ENCODE peak calls at places on chromosomes 3 and 15, in five cellular contexts. J, Y, V, B and F are unnamed samples.

GRCh38 chr3:15974647-15975046 is 176.9 kb upstream of the ANKRD28 start:
- ATAC-seq in V (no peak), B (peak; percentile 55), Y (no peak), J (no peak), F (no peak)

GRCh38 chr15:80545078-80545477 is 140.9 kb downstream of the ARNT2 start:
- ATAC-seq in B (peak; percentile 55), Y (no peak), V (no peak), J (no peak), F (no peak)

GRCh38 chr3:76369170-76369569 is 583.8 kb upstream of the ZNF717 start:
- ATAC-seq in V (no peak), Y (no peak), J (peak; percentile 29), B (no peak), F (no peak)

GRCh38 chr15:51736069-51736468 is 1.4 kb downstream of the LYSMD2 start:
- ATAC-seq in V (no peak), B (no peak), Y (no peak), J (no peak), F (no peak)

GRCh38 chr3:61483997-61484396 is 77.4 kb upstream of the PTPRG start:
- ATAC-seq in B (no peak), J (no peak), Y (no peak), V (no peak), F (no peak)

GRCh38 chr15:68989876-68990754 is 24.4 kb upstream of the NOX5 start:
- ATAC-seq in V (no peak), B (no peak), J (peak; percentile 35), Y (no peak), F (no peak)

GRCh38 chr15:31358163-31358562 is 31.5 kb downstream of the KLF13 start:
- ATAC-seq in V (no peak), B (no peak), J (no peak), Y (no peak), F (no peak)

GRCh38 chr3:136186330-136186729 is 9.8 kb downstream of the MSL2 start:
- ATAC-seq in B (peak; percentile 89), Y (no peak), V (peak; percentile 48), J (peak; percentile 61), F (no peak)

GRCh38 chr3:136187868-136188267 is 8.3 kb downstream of the MSL2 start:
- ATAC-seq in Y (no peak), J (no peak), V (no peak), B (peak; percentile 59), F (no peak)

GRCh38 chr15:40235201-40235890 is 3.5 kb upstream of the PAK6 start:
- ATAC-seq in B (peak; percentile 46), V (no peak), Y (no peak), J (no peak), F (no peak)

GRCh38 chr15:68289621-68290352 is 12.2 kb downstream of the FEM1B start:
- ATAC-seq in B (no peak), Y (no peak), V (no peak), J (peak; percentile 82), F (no peak)

GRCh38 chr3:141894524-141895176 is 18.2 kb downstream of the ATP1B3 start:
- ATAC-seq in V (peak; percentile 56), Y (no peak), B (no peak), J (peak; percentile 55), F (peak; percentile 50)

GRCh38 chr3:114418107-114418506 is 124.3 kb downstream of the TIGIT start:
- ATAC-seq in J (no peak), V (no peak), Y (no peak), B (no peak), F (no peak)

GRCh38 chr3:100149713-100150112 is 35.4 kb upstream of the FILIP1L start:
- ATAC-seq in J (peak; percentile 38), Y (no peak), B (no peak), V (no peak), F (no peak)

GRCh38 chr3:11820540-11821041 is 26.1 kb downstream of the TAMM41 start:
- ATAC-seq in Y (no peak), J (no peak), B (peak; percentile 54), V (no peak), F (no peak)

GRCh38 chr15:97966924-97967620 is 6.6 kb downstream of the ARRDC4 start:
- ATAC-seq in B (no peak), V (no peak), J (no peak), Y (no peak), F (no peak)

GRCh38 chr3:164332856-164333802 is 745.2 kb downstream of the SI start:
- ATAC-seq in V (no peak), Y (no peak), B (no peak), J (no peak), F (no peak)

GRCh38 chr3:69319652-69320051 is 66.2 kb downstream of the FRMD4B start:
- ATAC-seq in B (no peak), J (no peak), Y (no peak), V (no peak), F (no peak)

GRCh38 chr15:41483519-41483918 is 10.2 kb upstream of the ITPKA start:
- ATAC-seq in B (no peak), V (no peak), J (no peak), Y (no peak), F (no peak)

GRCh38 chr15:65985387-65985786 is 116.1 kb downstream of the RAB11A start:
- ATAC-seq in B (no peak), V (no peak), J (no peak), Y (no peak), F (no peak)

GRCh38 chr3:171875923-171876412 is 32.8 kb downstream of the TMEM212 start:
- ATAC-seq in V (no peak), J (no peak), B (peak; percentile 61), Y (no peak), F (no peak)

GRCh38 chr3:13193320-13194284 is 120.4 kb upstream of the IQSEC1 start:
- ATAC-seq in J (no peak), B (no peak), Y (no peak), V (no peak), F (no peak)

GRCh38 chr15:33398555-33398954 is 87.8 kb downstream of the RYR3 start:
- ATAC-seq in B (no peak), V (no peak), J (no peak), Y (no peak), F (no peak)

GRCh38 chr15:33125883-33126535 is 68.5 kb downstream of the FMN1 start:
- ATAC-seq in V (no peak), B (peak; percentile 38), Y (no peak), J (no peak), F (no peak)

GRCh38 chr15:36798366-36798765 is 218.9 kb downstream of the CDIN1 start:
- ATAC-seq in Y (no peak), V (no peak), J (no peak), B (no peak), F (no peak)

GRCh38 chr15:89442155-89442554 is 54.2 kb downstream of the RHCG start:
- ATAC-seq in B (no peak), V (no peak), Y (no peak), J (no peak), F (no peak)

GRCh38 chr3:109804697-109805096 is 467.4 kb upstream of the DPPA4 start:
- ATAC-seq in V (no peak), B (no peak), Y (no peak), J (no peak), F (peak; percentile 25)

GRCh38 chr3:147413712-147414325 is 4.7 kb downstream of the ZIC1 start:
- ATAC-seq in B (no peak), Y (no peak), J (no peak), V (no peak), F (no peak)

GRCh38 chr15:55532944-55533343 is 24.9 kb upstream of the DNAAF4 start:
- ATAC-seq in B (no peak), J (no peak), V (no peak), Y (no peak), F (no peak)

GRCh38 chr3:152402698-152403456 is 134.1 kb downstream of the MBNL1 start:
- ATAC-seq in J (peak; percentile 34), Y (no peak), B (peak; percentile 53), V (peak; percentile 44), F (no peak)
- H3K27ac ChIP-seq in J (peak overlapping the region; percentile 80), Y (no peak overlapping the region), B (peak overlapping the region; percentile 63), V (peak overlapping the region; percentile 93), F (peak overlapping the region; percentile 79)

GRCh38 chr3:26652157-26652556 is 29.6 kb downstream of the LRRC3B start:
- ATAC-seq in V (peak; percentile 95), Y (no peak), B (no peak), J (peak; percentile 99), F (peak; percentile 70)

GRCh38 chr3:26647078-26647477 is 24.5 kb downstream of the LRRC3B start:
- ATAC-seq in J (no peak), B (no peak), Y (no peak), V (no peak), F (no peak)
- H3K27ac ChIP-seq in J (no peak overlapping the region), B (no peak overlapping the region), Y (no peak overlapping the region), V (no peak overlapping the region), F (no peak overlapping the region)

DNA sequence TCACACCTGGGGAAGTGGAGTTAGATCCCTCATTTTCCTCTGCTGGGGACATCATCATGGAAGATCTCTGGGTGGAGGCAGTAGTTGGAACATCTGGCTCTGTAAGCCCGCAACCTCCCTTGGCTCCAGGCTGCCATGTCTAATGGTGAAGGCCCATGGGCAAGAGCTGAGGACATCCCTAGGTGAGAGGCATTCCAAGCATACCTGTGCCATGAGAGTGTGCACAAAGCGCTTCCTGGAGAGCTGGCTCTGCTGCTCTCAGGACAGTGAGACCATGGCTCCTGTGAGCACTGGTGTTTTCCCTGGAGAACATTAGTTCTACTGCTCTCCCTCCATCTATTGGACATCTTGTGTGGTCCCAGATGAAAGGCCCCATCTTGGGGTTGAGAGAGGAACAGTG is 7.7 kb downstream of the MAPKAPK3 start:
- ATAC-seq in J (no peak), Y (peak; percentile 85), V (no peak), B (peak; percentile 44), F (no peak)
- H3K27ac ChIP-seq in J (peak overlapping the region; percentile 62), Y (no peak overlapping the region), V (peak overlapping the region; percentile 21), B (no peak overlapping the region), F (no peak overlapping the region)

GRCh38 chr3:177673105-177673804 is 476.0 kb upstream of the TBL1XR1 start:
- ATAC-seq in Y (no peak), J (peak; percentile 79), V (peak; percentile 80), B (peak; percentile 54), F (peak; percentile 65)
- H3K27ac ChIP-seq in Y (no peak overlapping the region), J (no peak overlapping the region), V (no peak overlapping the region), B (no peak overlapping the region), F (peak overlapping the region; percentile 56)

DNA sequence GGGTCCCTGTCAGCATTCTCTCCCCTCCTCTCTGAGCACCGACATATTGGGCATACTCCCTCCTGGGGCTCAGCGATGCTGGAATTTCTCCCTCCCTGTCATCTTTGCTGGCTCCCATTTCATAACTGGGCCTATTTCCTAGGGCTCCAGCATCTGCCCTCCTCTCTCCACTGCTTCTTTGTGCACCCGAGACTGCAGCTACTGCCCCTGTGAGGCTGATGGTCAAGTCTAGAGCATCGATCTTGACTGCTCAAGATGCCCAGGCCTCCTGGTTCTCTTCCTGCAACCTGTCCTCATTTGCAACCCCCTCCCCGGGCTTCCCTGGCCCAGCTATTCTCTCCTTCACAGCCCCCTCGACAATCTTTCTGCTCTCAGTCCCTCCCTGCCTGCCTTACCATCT is 53.5 kb downstream of the WHAMM start:
- ATAC-seq in V (no peak), Y (no peak), J (no peak), B (no peak), F (no peak)
- H3K27ac ChIP-seq in V (no peak overlapping the region), Y (no peak overlapping the region), J (no peak overlapping the region), B (no peak overlapping the region), F (no peak overlapping the region)

DNA sequence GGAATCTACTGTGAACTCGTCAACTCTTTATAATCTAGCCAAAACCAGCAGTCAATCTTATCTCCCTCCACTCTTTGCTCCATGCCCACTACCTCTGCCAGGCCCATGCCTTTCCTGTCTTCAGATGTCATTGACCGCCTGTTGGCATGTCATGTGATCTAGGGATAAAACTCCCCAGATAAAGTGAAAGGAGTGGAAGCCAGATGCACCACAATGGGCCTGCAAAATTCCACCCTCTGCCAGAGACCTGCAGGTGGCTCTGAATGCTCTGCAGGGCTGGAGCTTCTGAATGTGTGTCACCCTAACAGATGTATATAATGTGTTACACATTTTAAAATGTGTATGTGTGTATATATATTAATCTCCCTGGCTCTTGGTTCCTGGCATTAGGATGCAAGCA is 2.3 kb upstream of the CCR3 start:
- ATAC-seq in J (no peak), Y (no peak), V (no peak), B (no peak), F (no peak)
- H3K27ac ChIP-seq in J (no peak overlapping the region), Y (no peak overlapping the region), V (no peak overlapping the region), B (no peak overlapping the region), F (no peak overlapping the region)